ENCODE peak calls at places on chromosomes 16 and 17, in five cellular contexts. X, I, W, M and L are unnamed samples.

GRCh38 chr16:75942901-75943300 is 216.6 kb upstream of the CPHXL start:
- DNase-seq in M (no peak), I (no peak), W (no peak), X (no peak), L (no peak)

GRCh38 chr17:21376835-21377690 is 906 bp downstream of the KCNJ12 start:
- DNase-seq in W (no peak), I (no peak), M (no peak), X (no peak), L (peak; percentile 86)

GRCh38 chr16:1787322-1788094 is 4.7 kb downstream of the NUBP2 start:
- DNase-seq in M (peak; percentile 64), W (peak; percentile 11), I (peak; percentile 16), X (no peak), L (peak; percentile 41)

GRCh38 chr17:62765351-62765750 is 42.8 kb downstream of the MARCHF10 start:
- DNase-seq in I (no peak), M (no peak), W (no peak), X (peak; percentile 50), L (peak; percentile 26)

GRCh38 chr16:79076039-79076767 is 524.3 kb downstream of the MAF start:
- DNase-seq in X (no peak), I (no peak), M (no peak), W (no peak), L (no peak)

GRCh38 chr17:76138234-76138895 is 2.7 kb downstream of the FOXJ1 start:
- DNase-seq in M (no peak), I (no peak), X (peak; percentile 86), W (no peak), L (peak; percentile 90)

GRCh38 chr16:55809386-55809785 is 23.5 kb downstream of the CES1 start:
- DNase-seq in I (no peak), W (no peak), X (no peak), M (no peak), L (peak; percentile 47)

GRCh38 chr16:11379420-11379819 is 34.2 kb downstream of the RMI2 start:
- DNase-seq in X (no peak), M (no peak), I (no peak), W (no peak), L (peak; percentile 5)

GRCh38 chr16:64996641-64997040 is 125.2 kb downstream of the CDH11 start:
- DNase-seq in W (no peak), M (no peak), I (no peak), X (no peak), L (no peak)

GRCh38 chr17:19317359-19318095 is 45.0 kb downstream of the B9D1 start:
- DNase-seq in X (peak; percentile 87), M (no peak), I (peak; percentile 82), W (peak; percentile 85), L (peak; percentile 92)

GRCh38 chr16:27624154-27625049 is 74.5 kb downstream of the KATNIP start:
- DNase-seq in W (no peak), M (no peak), X (no peak), I (peak; percentile 69), L (no peak)

GRCh38 chr16:2664522-2665096 is 17.7 kb upstream of the KCTD5 start:
- DNase-seq in I (no peak), M (no peak), W (no peak), X (no peak), L (no peak)

GRCh38 chr17:20920813-20921199 is 122.0 kb downstream of the USP22 start:
- DNase-seq in M (no peak), X (no peak), W (no peak), I (no peak), L (no peak)

GRCh38 chr16:1752853-1753252 is 18.5 kb downstream of the NME3 start:
- DNase-seq in X (no peak), W (no peak), I (no peak), M (no peak), L (no peak)

GRCh38 chr17:47935961-47936360 is 5.4 kb upstream of the PNPO start:
- DNase-seq in W (no peak), I (no peak), X (no peak), M (no peak), L (no peak)

GRCh38 chr17:81059026-81059425 is 24.1 kb downstream of the BAIAP2 start:
- DNase-seq in M (no peak), W (no peak), X (no peak), I (no peak), L (no peak)

GRCh38 chr16:55706739-55707487 is 51.1 kb downstream of the SLC6A2 start:
- DNase-seq in M (no peak), I (no peak), W (no peak), X (no peak), L (no peak)

GRCh38 chr16:57341441-57342303 is 16.9 kb upstream of the CCL22 start:
- DNase-seq in M (no peak), I (peak; percentile 88), X (no peak), W (no peak), L (no peak)

GRCh38 chr17:27282054-27282501 is 11.8 kb upstream of the WSB1 start:
- DNase-seq in W (no peak), X (no peak), I (no peak), M (no peak), L (no peak)

GRCh38 chr16:65469116-65469515 is 347.3 kb upstream of the CDH11 start:
- DNase-seq in X (no peak), M (no peak), W (no peak), I (no peak), L (no peak)

GRCh38 chr17:17684901-17685774 is 3.9 kb downstream of the RAI1 start:
- DNase-seq in W (no peak), I (no peak), X (no peak), M (no peak), L (peak; percentile 40)

GRCh38 chr16:65781855-65782254 is 584.6 kb upstream of the CDH5 start:
- DNase-seq in I (no peak), X (no peak), M (no peak), W (no peak), L (no peak)

GRCh38 chr16:22373662-22374310 is 633 bp downstream of the CDR2 start:
- DNase-seq in M (peak; percentile 75), W (peak; percentile 48), X (peak; percentile 77), I (peak; percentile 58), L (peak; percentile 55)

GRCh38 chr16:11004351-11004750 is 60.0 kb downstream of the CLEC16A start:
- DNase-seq in W (no peak), I (no peak), X (no peak), M (no peak), L (no peak)

GRCh38 chr16:2230376-2230775 is 5.9 kb upstream of the DNASE1L2 start:
- DNase-seq in W (no peak), I (no peak), X (no peak), M (no peak), L (no peak)

GRCh38 chr16:7343271-7343670 is 10.6 kb downstream of the RBFOX1 start:
- DNase-seq in M (no peak), I (no peak), W (peak; percentile 28), X (no peak), L (no peak)

GRCh38 chr17:1366234-1366633 is 33.8 kb downstream of the YWHAE start:
- DNase-seq in M (no peak), X (no peak), I (no peak), W (no peak), L (no peak)
- H3K36me3 ChIP-seq in M (peaks cover 15% of the 10 kb centered on the region), X (peaks cover 15% of the 10 kb centered on the region), I (peaks cover 9% of the 10 kb centered on the region), W (peaks cover 18% of the 10 kb centered on the region), L (peaks cover 7% of the 10 kb centered on the region)

GRCh38 chr16:78002915-78003538 is 19.3 kb upstream of the CLEC3A start:
- DNase-seq in M (peak; percentile 92), I (peak; percentile 87), W (peak; percentile 80), X (peak; percentile 94), L (peak; percentile 79)
- H3K4me3 ChIP-seq in M (no peak overlapping the region), I (no peak overlapping the region), W (no peak overlapping the region), X (no peak overlapping the region), L (no peak overlapping the region)

GRCh38 chr17:6812295-6812694 is 19.2 kb downstream of the TEKT1 start:
- DNase-seq in X (no peak), M (no peak), W (no peak), I (no peak), L (no peak)

GRCh38 chr17:6811520-6811919 is 20.0 kb downstream of the TEKT1 start:
- DNase-seq in W (no peak), I (no peak), M (no peak), X (no peak), L (no peak)

GRCh38 chr17:6818938-6819337 is 12.6 kb downstream of the TEKT1 start:
- DNase-seq in I (no peak), X (no peak), M (no peak), W (no peak), L (no peak)

GRCh38 chr17:6815775-6816174 is 15.8 kb downstream of the TEKT1 start:
- DNase-seq in W (no peak), M (no peak), X (no peak), I (no peak), L (no peak)
- H3K27me3 ChIP-seq in W (peaks cover 64% of the 10 kb centered on the region), M (no peaks in the 10 kb centered on the region), X (peaks cover 12% of the 10 kb centered on the region), I (no peaks in the 10 kb centered on the region), L (no peaks in the 10 kb centered on the region)

GRCh38 chr17:77491921-77492445 is 351.2 kb downstream of the SEC14L1 start:
- DNase-seq in M (peak; percentile 67), X (no peak), I (no peak), W (peak; percentile 11), L (peak; percentile 35)
- H3K36me3 ChIP-seq in M (peaks cover 75% of the 10 kb centered on the region), X (no peaks in the 10 kb centered on the region), I (peaks cover 27% of the 10 kb centered on the region), W (peaks cover 61% of the 10 kb centered on the region), L (peaks cover 16% of the 10 kb centered on the region)

GRCh38 chr17:64599187-64599676 is 62.9 kb downstream of the SMURF2 start:
- DNase-seq in M (no peak), X (peak; percentile 11), W (no peak), I (no peak), L (no peak)
- H3K4me3 ChIP-seq in M (no peak overlapping the region), X (no peak overlapping the region), W (no peak overlapping the region), I (no peak overlapping the region), L (no peak overlapping the region)

DNA sequence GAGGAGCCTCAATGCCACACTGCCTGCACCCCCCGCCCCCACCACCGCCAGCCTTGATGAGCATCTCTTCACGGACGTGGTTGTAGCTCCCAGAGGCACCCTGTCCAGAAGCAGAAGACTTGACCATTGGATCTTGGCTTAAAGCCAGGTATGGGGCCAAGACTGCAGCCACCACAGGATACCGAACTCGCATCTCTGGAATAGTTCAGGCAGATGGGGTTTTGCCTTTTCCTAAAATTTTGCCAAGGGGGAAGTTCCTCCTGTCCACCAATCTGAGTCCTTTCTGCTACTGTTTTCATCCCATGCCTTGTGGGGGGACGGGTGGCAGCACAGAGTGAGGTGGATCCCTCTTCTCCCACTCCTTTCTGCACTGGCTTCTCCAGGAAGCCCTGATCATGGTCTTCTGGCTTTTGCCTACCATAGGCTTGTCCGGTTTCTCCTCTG is 939 bp downstream of the CORO6 start:
- DNase-seq in W (no peak), X (no peak), M (peak; percentile 74), I (no peak), L (peak; percentile 29)
- H3K27me3 ChIP-seq in W (no peaks in the 10 kb centered on the region), X (peaks cover 76% of the 10 kb centered on the region), M (peaks cover 6% of the 10 kb centered on the region), I (no peaks in the 10 kb centered on the region), L (peaks cover 41% of the 10 kb centered on the region)

DNA sequence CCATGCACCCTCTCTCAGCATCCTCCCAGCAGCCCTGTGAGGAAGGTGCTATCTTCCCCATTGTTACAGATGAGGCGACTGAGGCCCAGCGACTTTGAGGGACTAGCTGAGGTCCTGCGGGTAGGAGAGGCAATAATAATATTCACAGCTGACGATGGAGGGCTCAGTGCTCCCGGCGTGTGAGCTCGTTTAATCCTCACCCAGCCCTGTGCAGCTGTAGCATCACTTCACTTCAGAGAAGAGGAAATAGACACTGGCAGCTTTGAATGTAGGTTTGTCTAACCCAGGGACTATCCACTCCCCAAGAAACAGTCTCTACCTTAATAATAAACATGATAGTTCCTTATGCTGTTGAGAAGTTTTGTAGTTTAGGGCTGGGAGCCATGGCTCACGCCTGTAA is 21.6 kb downstream of the LASP1 start:
- DNase-seq in I (no peak), W (no peak), M (no peak), X (no peak), L (no peak)
- H3K36me3 ChIP-seq in I (peaks cover 3% of the 10 kb centered on the region), W (peaks cover 47% of the 10 kb centered on the region), M (peaks cover 47% of the 10 kb centered on the region), X (no peaks in the 10 kb centered on the region), L (peaks cover 20% of the 10 kb centered on the region)

GRCh38 chr17:68033636-68034451 is 1.7 kb upstream of the KPNA2 start:
- DNase-seq in X (peak; percentile 93), I (no peak), W (no peak), M (no peak), L (peak; percentile 87)
- H3K4me3 ChIP-seq in X (peak overlapping the region; percentile 36), I (no peak overlapping the region), W (no peak overlapping the region), M (no peak overlapping the region), L (no peak overlapping the region)